ENCODE peak calls at places on chromosomes 5 and 9, in six cellular contexts. One of them, this sample, is unnamed.

GRCh38 chr5:8905021-8905420 is 640.9 kb downstream of the SEMA5A start:
- DNase-seq in GM23338: no peak
- DNase-seq in A549: no peak
- DNase-seq in lung: no peak
- DNase-seq in upper lobe of right lung: no peak
- DNase-seq in fibroblast of lung: peak; percentile 65
- DNase-seq in this sample: peak; percentile 52

GRCh38 chr5:119280380-119280779 is 75.4 kb upstream of the TNFAIP8 start:
- DNase-seq in A549: no peak
- DNase-seq in fibroblast of lung: no peak
- DNase-seq in GM23338: no peak
- DNase-seq in upper lobe of right lung: no peak
- DNase-seq in lung: no peak
- DNase-seq in this sample: no peak

GRCh38 chr9:110115868-110116542 is 92.0 kb downstream of the C9orf152 start:
- DNase-seq in fibroblast of lung: peak; percentile 80
- DNase-seq in lung: no peak
- DNase-seq in GM23338: no peak
- DNase-seq in A549: peak; percentile 49
- DNase-seq in upper lobe of right lung: no peak
- DNase-seq in this sample: peak; percentile 97

GRCh38 chr5:171395042-171395441 is 7.4 kb downstream of the NPM1 start:
- DNase-seq in A549: no peak
- DNase-seq in lung: no peak
- DNase-seq in GM23338: no peak
- DNase-seq in fibroblast of lung: no peak
- DNase-seq in upper lobe of right lung: no peak
- DNase-seq in this sample: no peak

GRCh38 chr5:108382784-108383358 is 973 bp upstream of the FBXL17 start:
- DNase-seq in lung: no peak
- DNase-seq in GM23338: peak; percentile 20
- DNase-seq in A549: no peak
- DNase-seq in fibroblast of lung: no peak
- DNase-seq in upper lobe of right lung: no peak
- DNase-seq in this sample: peak; percentile 45

GRCh38 chr5:6603643-6604042 is 29.2 kb downstream of the NSUN2 start:
- DNase-seq in lung: no peak
- DNase-seq in A549: no peak
- DNase-seq in fibroblast of lung: no peak
- DNase-seq in GM23338: no peak
- DNase-seq in upper lobe of right lung: peak; percentile 85
- DNase-seq in this sample: no peak

GRCh38 chr9:121699271-121700164 is 48.1 kb downstream of the DAB2IP start:
- DNase-seq in A549: no peak
- DNase-seq in upper lobe of right lung: peak; percentile 82
- DNase-seq in fibroblast of lung: peak; percentile 67
- DNase-seq in GM23338: peak; percentile 73
- DNase-seq in lung: peak; percentile 59
- DNase-seq in this sample: no peak

GRCh38 chr9:135076876-135077430 is 10.5 kb upstream of the OLFM1 start:
- DNase-seq in GM23338: no peak
- DNase-seq in lung: no peak
- DNase-seq in A549: no peak
- DNase-seq in fibroblast of lung: no peak
- DNase-seq in upper lobe of right lung: peak; percentile 42
- DNase-seq in this sample: no peak

GRCh38 chr5:72848474-72849428 is 32.3 kb downstream of the TNPO1 start:
- DNase-seq in lung: peak; percentile 50
- DNase-seq in GM23338: peak; percentile 58
- DNase-seq in upper lobe of right lung: peak; percentile 83
- DNase-seq in A549: peak; percentile 40
- DNase-seq in fibroblast of lung: peak; percentile 44
- DNase-seq in this sample: peak; percentile 54

GRCh38 chr5:107680799-107681198 is 10.1 kb upstream of the EFNA5 start:
- DNase-seq in lung: no peak
- DNase-seq in fibroblast of lung: no peak
- DNase-seq in GM23338: no peak
- DNase-seq in upper lobe of right lung: no peak
- DNase-seq in A549: no peak
- DNase-seq in this sample: no peak

GRCh38 chr5:176780951-176781350 is 29.4 kb upstream of the UNC5A start:
- DNase-seq in lung: no peak
- DNase-seq in fibroblast of lung: no peak
- DNase-seq in upper lobe of right lung: peak; percentile 64
- DNase-seq in A549: no peak
- DNase-seq in GM23338: no peak
- DNase-seq in this sample: no peak

GRCh38 chr5:52554297-52554696 is 233.4 kb upstream of the ITGA1 start:
- DNase-seq in upper lobe of right lung: no peak
- DNase-seq in A549: no peak
- DNase-seq in GM23338: no peak
- DNase-seq in lung: no peak
- DNase-seq in fibroblast of lung: no peak
- DNase-seq in this sample: no peak
- TF ChIP-seq CTCF in upper lobe of right lung: no peak
- TF ChIP-seq CTCF in A549: no peak
- TF ChIP-seq CTCF in GM23338: no peak
- TF ChIP-seq CTCF in lung: no peak
- TF ChIP-seq CTCF in fibroblast of lung: no peak
- TF ChIP-seq CTCF in this sample: no peak

GRCh38 chr9:77017505-77017894 is 2.0 kb upstream of the FOXB2 start:
- DNase-seq in A549: no peak
- DNase-seq in fibroblast of lung: no peak
- DNase-seq in upper lobe of right lung: no peak
- DNase-seq in lung: no peak
- DNase-seq in GM23338: no peak
- DNase-seq in this sample: no peak

GRCh38 chr9:77019810-77020437 is 469 bp downstream of the FOXB2 start:
- DNase-seq in lung: no peak
- DNase-seq in GM23338: no peak
- DNase-seq in fibroblast of lung: no peak
- DNase-seq in A549: no peak
- DNase-seq in upper lobe of right lung: no peak
- DNase-seq in this sample: no peak

GRCh38 chr9:77019010-77019809 is at the start of gene FOXB2:
- DNase-seq in A549: no peak
- DNase-seq in GM23338: peak; percentile 70
- DNase-seq in lung: no peak
- DNase-seq in fibroblast of lung: no peak
- DNase-seq in upper lobe of right lung: no peak
- DNase-seq in this sample: no peak

GRCh38 chr9:77016526-77017504 is 2.6 kb upstream of the FOXB2 start:
- DNase-seq in upper lobe of right lung: no peak
- DNase-seq in A549: no peak
- DNase-seq in fibroblast of lung: no peak
- DNase-seq in GM23338: peak; percentile 72
- DNase-seq in lung: no peak
- DNase-seq in this sample: no peak

DNA sequence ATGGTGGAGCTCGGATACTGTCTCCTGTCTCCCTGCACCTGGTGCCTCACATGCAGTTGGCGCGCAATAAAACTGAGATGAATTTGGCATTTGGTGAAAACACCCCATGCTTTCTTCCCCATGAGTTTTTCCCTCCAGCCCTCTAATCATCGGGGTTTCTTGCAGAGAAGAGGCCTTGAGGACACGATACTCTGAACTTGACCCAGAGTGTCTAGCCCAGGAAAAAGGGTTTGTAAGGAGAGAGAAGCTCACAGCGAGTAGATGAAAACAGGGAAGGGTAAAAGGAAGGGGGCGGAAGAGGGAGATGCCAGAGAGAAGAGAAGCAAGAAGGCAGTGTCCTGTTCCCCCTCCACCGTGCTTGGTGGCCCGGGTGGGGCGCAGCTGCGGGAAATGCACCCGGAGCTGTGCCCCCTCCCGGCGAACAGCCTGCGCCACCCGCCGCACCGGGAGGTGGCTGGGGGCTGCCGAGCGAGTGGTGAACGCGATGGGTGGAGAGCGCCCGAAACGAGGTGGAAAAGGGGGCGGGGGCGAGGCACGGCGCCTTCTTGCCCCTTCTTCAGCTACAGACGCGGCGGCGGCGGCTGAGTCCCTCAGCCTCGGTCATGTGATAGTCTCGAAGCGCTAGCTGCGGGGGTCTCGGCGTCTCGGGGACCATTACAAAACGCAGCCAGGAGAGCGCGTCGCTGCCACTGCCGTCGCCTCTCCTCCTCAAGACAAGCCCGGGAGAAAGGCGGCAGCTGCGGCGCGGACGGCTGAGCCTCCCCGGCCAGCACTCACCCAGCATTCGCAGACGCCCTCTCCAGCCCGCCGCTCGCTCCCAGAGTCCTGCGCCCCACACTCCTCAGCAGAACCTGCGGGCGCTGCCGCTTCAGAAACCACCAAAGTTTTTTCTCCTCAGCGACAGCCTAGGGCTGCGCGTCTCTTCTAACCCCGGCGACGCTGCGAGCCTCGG is 1.1 kb upstream of the FOXB2 start:
- DNase-seq in A549: no peak
- DNase-seq in lung: no peak
- DNase-seq in GM23338: peak; percentile 84
- DNase-seq in fibroblast of lung: no peak
- DNase-seq in upper lobe of right lung: no peak
- DNase-seq in this sample: no peak
- H3K27ac ChIP-seq in A549: no peak overlapping the region
- H3K27ac ChIP-seq in lung: no peak overlapping the region
- H3K27ac ChIP-seq in GM23338: no peak overlapping the region
- H3K27ac ChIP-seq in fibroblast of lung: no peak overlapping the region
- H3K27ac ChIP-seq in upper lobe of right lung: no peak overlapping the region
- H3K27ac ChIP-seq in this sample: no peak overlapping the region

GRCh38 chr5:51960617-51961115 is 577.4 kb downstream of the ISL1 start:
- DNase-seq in A549: peak; percentile 15
- DNase-seq in GM23338: no peak
- DNase-seq in lung: no peak
- DNase-seq in fibroblast of lung: no peak
- DNase-seq in upper lobe of right lung: no peak
- DNase-seq in this sample: peak; percentile 29
- TF ChIP-seq CTCF in A549: no peak
- TF ChIP-seq CTCF in GM23338: peak; percentile 67
- TF ChIP-seq CTCF in lung: no peak
- TF ChIP-seq CTCF in fibroblast of lung: no peak
- TF ChIP-seq CTCF in upper lobe of right lung: peak; percentile 21
- TF ChIP-seq CTCF in this sample: peak; percentile 91

GRCh38 chr9:5563886-5564285 is 53.6 kb downstream of the PDCD1LG2 start:
- DNase-seq in lung: no peak
- DNase-seq in fibroblast of lung: peak; percentile 81
- DNase-seq in upper lobe of right lung: no peak
- DNase-seq in A549: no peak
- DNase-seq in GM23338: no peak
- DNase-seq in this sample: no peak

GRCh38 chr9:5563417-5563815 is 53.1 kb downstream of the PDCD1LG2 start:
- DNase-seq in A549: no peak
- DNase-seq in fibroblast of lung: peak; percentile 63
- DNase-seq in GM23338: no peak
- DNase-seq in lung: no peak
- DNase-seq in upper lobe of right lung: no peak
- DNase-seq in this sample: no peak

GRCh38 chr9:5560439-5560838 is 50.1 kb downstream of the PDCD1LG2 start:
- DNase-seq in upper lobe of right lung: no peak
- DNase-seq in GM23338: no peak
- DNase-seq in fibroblast of lung: no peak
- DNase-seq in lung: no peak
- DNase-seq in A549: no peak
- DNase-seq in this sample: no peak

GRCh38 chr9:5561828-5562488 is 51.6 kb downstream of the PDCD1LG2 start:
- DNase-seq in lung: no peak
- DNase-seq in fibroblast of lung: no peak
- DNase-seq in GM23338: peak; percentile 8
- DNase-seq in upper lobe of right lung: no peak
- DNase-seq in A549: no peak
- DNase-seq in this sample: no peak

GRCh38 chr9:5562806-5563416 is 52.6 kb downstream of the PDCD1LG2 start:
- DNase-seq in lung: no peak
- DNase-seq in A549: no peak
- DNase-seq in fibroblast of lung: peak; percentile 62
- DNase-seq in GM23338: no peak
- DNase-seq in upper lobe of right lung: no peak
- DNase-seq in this sample: no peak
- H3K27ac ChIP-seq in lung: no peak overlapping the region
- H3K27ac ChIP-seq in A549: no peak overlapping the region
- H3K27ac ChIP-seq in fibroblast of lung: no peak overlapping the region
- H3K27ac ChIP-seq in GM23338: no peak overlapping the region
- H3K27ac ChIP-seq in upper lobe of right lung: no peak overlapping the region
- H3K27ac ChIP-seq in this sample: no peak overlapping the region

GRCh38 chr5:140630296-140630695 is 2.7 kb downstream of the CD14 start:
- DNase-seq in upper lobe of right lung: no peak
- DNase-seq in GM23338: no peak
- DNase-seq in lung: no peak
- DNase-seq in fibroblast of lung: no peak
- DNase-seq in A549: no peak
- DNase-seq in this sample: no peak
- TF ChIP-seq CTCF in upper lobe of right lung: no peak
- TF ChIP-seq CTCF in GM23338: no peak
- TF ChIP-seq CTCF in lung: no peak
- TF ChIP-seq CTCF in fibroblast of lung: no peak
- TF ChIP-seq CTCF in A549: no peak
- TF ChIP-seq CTCF in this sample: no peak